ENCODE peak calls at places on chromosomes 11 and 22, in four cellular contexts. One of them, this sample, is unnamed.

GRCh38 chr11:96014234-96014633 is 90.3 kb upstream of the MTMR2 start:
- DNase-seq in Calu3: peak
- DNase-seq in HEK293T: no peak
- DNase-seq in activated T-helper 9 cell treated with anti-CD3 and anti-CD28 coated beads, Interleukin-2, amount 50 U/mL, for 16 hours: peak
- DNase-seq in this sample: no peak

GRCh38 chr22:26561756-26562417 is 28.0 kb downstream of the TPST2 start:
- DNase-seq in Calu3: no peak
- DNase-seq in HEK293T: no peak
- DNase-seq in activated T-helper 9 cell treated with anti-CD3 and anti-CD28 coated beads, Interleukin-2, amount 50 U/mL, for 16 hours: no peak
- DNase-seq in this sample: no peak

GRCh38 chr11:117221775-117222517 is 9.9 kb downstream of the PCSK7 start:
- DNase-seq in Calu3: no peak
- DNase-seq in HEK293T: no peak
- DNase-seq in activated T-helper 9 cell treated with anti-CD3 and anti-CD28 coated beads, Interleukin-2, amount 50 U/mL, for 16 hours: no peak
- DNase-seq in this sample: no peak

GRCh38 chr22:38135133-38135706 is 24.7 kb upstream of the BAIAP2L2 start:
- DNase-seq in Calu3: peak
- DNase-seq in HEK293T: no peak
- DNase-seq in activated T-helper 9 cell treated with anti-CD3 and anti-CD28 coated beads, Interleukin-2, amount 50 U/mL, for 16 hours: no peak
- DNase-seq in this sample: no peak

GRCh38 chr11:67416416-67417335 is 1.2 kb downstream of the CARNS1 start:
- DNase-seq in Calu3: no peak
- DNase-seq in HEK293T: no peak
- DNase-seq in activated T-helper 9 cell treated with anti-CD3 and anti-CD28 coated beads, Interleukin-2, amount 50 U/mL, for 16 hours: no peak
- DNase-seq in this sample: no peak

GRCh38 chr11:119417726-119418540 is 5.0 kb downstream of the THY1 start:
- DNase-seq in Calu3: no peak
- DNase-seq in HEK293T: no peak
- DNase-seq in activated T-helper 9 cell treated with anti-CD3 and anti-CD28 coated beads, Interleukin-2, amount 50 U/mL, for 16 hours: no peak
- DNase-seq in this sample: no peak

GRCh38 chr11:120746395-120746794 is 234.8 kb downstream of the GRIK4 start:
- DNase-seq in Calu3: no peak
- DNase-seq in HEK293T: no peak
- DNase-seq in activated T-helper 9 cell treated with anti-CD3 and anti-CD28 coated beads, Interleukin-2, amount 50 U/mL, for 16 hours: no peak
- DNase-seq in this sample: no peak

GRCh38 chr11:8794677-8795103 is 112.1 kb downstream of the RPL27A start:
- DNase-seq in Calu3: peak
- DNase-seq in HEK293T: peak
- DNase-seq in activated T-helper 9 cell treated with anti-CD3 and anti-CD28 coated beads, Interleukin-2, amount 50 U/mL, for 16 hours: no peak
- DNase-seq in this sample: no peak

GRCh38 chr11:29317669-29318068 is 699.2 kb downstream of the KCNA4 start:
- DNase-seq in Calu3: no peak
- DNase-seq in HEK293T: no peak
- DNase-seq in activated T-helper 9 cell treated with anti-CD3 and anti-CD28 coated beads, Interleukin-2, amount 50 U/mL, for 16 hours: no peak
- DNase-seq in this sample: no peak

GRCh38 chr11:126410649-126411048 is 55.2 kb downstream of the ST3GAL4 start:
- DNase-seq in Calu3: no peak
- DNase-seq in HEK293T: no peak
- DNase-seq in activated T-helper 9 cell treated with anti-CD3 and anti-CD28 coated beads, Interleukin-2, amount 50 U/mL, for 16 hours: no peak
- DNase-seq in this sample: no peak

GRCh38 chr22:46801826-46802607 is 39.6 kb downstream of the TBC1D22A start:
- DNase-seq in Calu3: no peak
- DNase-seq in HEK293T: no peak
- DNase-seq in activated T-helper 9 cell treated with anti-CD3 and anti-CD28 coated beads, Interleukin-2, amount 50 U/mL, for 16 hours: no peak
- DNase-seq in this sample: no peak

GRCh38 chr22:39478461-39478860 is 21.6 kb downstream of the MGAT3 start:
- DNase-seq in Calu3: peak
- DNase-seq in HEK293T: no peak
- DNase-seq in activated T-helper 9 cell treated with anti-CD3 and anti-CD28 coated beads, Interleukin-2, amount 50 U/mL, for 16 hours: no peak
- DNase-seq in this sample: no peak

GRCh38 chr11:2428322-2428795 is 16.0 kb downstream of the TRPM5 start:
- DNase-seq in Calu3: peak
- DNase-seq in HEK293T: peak
- DNase-seq in activated T-helper 9 cell treated with anti-CD3 and anti-CD28 coated beads, Interleukin-2, amount 50 U/mL, for 16 hours: peak
- DNase-seq in this sample: peak

GRCh38 chr11:35516361-35516760 is 9.1 kb downstream of the PAMR1 start:
- DNase-seq in Calu3: no peak
- DNase-seq in HEK293T: no peak
- DNase-seq in activated T-helper 9 cell treated with anti-CD3 and anti-CD28 coated beads, Interleukin-2, amount 50 U/mL, for 16 hours: no peak
- DNase-seq in this sample: no peak

GRCh38 chr22:42169055-42169469 is 38.5 kb upstream of the CYP2D6 start:
- DNase-seq in Calu3: peak
- DNase-seq in HEK293T: peak
- DNase-seq in activated T-helper 9 cell treated with anti-CD3 and anti-CD28 coated beads, Interleukin-2, amount 50 U/mL, for 16 hours: peak
- DNase-seq in this sample: peak

GRCh38 chr11:72627594-72628281 is 46.5 kb downstream of the PDE2A start:
- DNase-seq in Calu3: no peak
- DNase-seq in HEK293T: no peak
- DNase-seq in activated T-helper 9 cell treated with anti-CD3 and anti-CD28 coated beads, Interleukin-2, amount 50 U/mL, for 16 hours: no peak
- DNase-seq in this sample: no peak

GRCh38 chr11:26948881-26949280 is 45.0 kb upstream of the FIBIN start:
- DNase-seq in Calu3: no peak
- DNase-seq in HEK293T: no peak
- DNase-seq in activated T-helper 9 cell treated with anti-CD3 and anti-CD28 coated beads, Interleukin-2, amount 50 U/mL, for 16 hours: no peak
- DNase-seq in this sample: no peak

GRCh38 chr11:36699271-36699670 is 101.2 kb upstream of the RAG2 start:
- DNase-seq in Calu3: no peak
- DNase-seq in HEK293T: no peak
- DNase-seq in activated T-helper 9 cell treated with anti-CD3 and anti-CD28 coated beads, Interleukin-2, amount 50 U/mL, for 16 hours: no peak
- DNase-seq in this sample: no peak

GRCh38 chr11:62552931-62553838 is 6.6 kb upstream of the AHNAK start:
- DNase-seq in Calu3: peak
- DNase-seq in HEK293T: no peak
- DNase-seq in activated T-helper 9 cell treated with anti-CD3 and anti-CD28 coated beads, Interleukin-2, amount 50 U/mL, for 16 hours: no peak
- DNase-seq in this sample: peak

GRCh38 chr11:128627666-128628342 is 40.4 kb upstream of the ETS1 start:
- DNase-seq in Calu3: no peak
- DNase-seq in HEK293T: no peak
- DNase-seq in activated T-helper 9 cell treated with anti-CD3 and anti-CD28 coated beads, Interleukin-2, amount 50 U/mL, for 16 hours: no peak
- DNase-seq in this sample: no peak

GRCh38 chr11:111829185-111829968 is 42.0 kb downstream of the ALG9 start:
- DNase-seq in Calu3: no peak
- DNase-seq in HEK293T: no peak
- DNase-seq in activated T-helper 9 cell treated with anti-CD3 and anti-CD28 coated beads, Interleukin-2, amount 50 U/mL, for 16 hours: no peak
- DNase-seq in this sample: no peak

GRCh38 chr11:73875840-73876239 is 806 bp downstream of the COA4 start:
- DNase-seq in Calu3: peak
- DNase-seq in HEK293T: no peak
- DNase-seq in activated T-helper 9 cell treated with anti-CD3 and anti-CD28 coated beads, Interleukin-2, amount 50 U/mL, for 16 hours: no peak
- DNase-seq in this sample: no peak

GRCh38 chr22:46538816-46539163 is 1.4 kb upstream of the CELSR1 start:
- DNase-seq in Calu3: no peak
- DNase-seq in HEK293T: no peak
- DNase-seq in activated T-helper 9 cell treated with anti-CD3 and anti-CD28 coated beads, Interleukin-2, amount 50 U/mL, for 16 hours: no peak
- DNase-seq in this sample: no peak

GRCh38 chr11:66466225-66467033 is at the start of gene PELI3:
- DNase-seq in Calu3: peak
- DNase-seq in HEK293T: peak
- DNase-seq in activated T-helper 9 cell treated with anti-CD3 and anti-CD28 coated beads, Interleukin-2, amount 50 U/mL, for 16 hours: peak
- DNase-seq in this sample: peak

GRCh38 chr11:111793863-111794262 is 27.7 kb upstream of the PPP2R1B start:
- DNase-seq in Calu3: no peak
- DNase-seq in HEK293T: peak
- DNase-seq in activated T-helper 9 cell treated with anti-CD3 and anti-CD28 coated beads, Interleukin-2, amount 50 U/mL, for 16 hours: no peak
- DNase-seq in this sample: peak

GRCh38 chr22:46769706-46770105 is 7.3 kb downstream of the TBC1D22A start:
- DNase-seq in Calu3: no peak
- DNase-seq in HEK293T: no peak
- DNase-seq in activated T-helper 9 cell treated with anti-CD3 and anti-CD28 coated beads, Interleukin-2, amount 50 U/mL, for 16 hours: no peak
- DNase-seq in this sample: no peak

GRCh38 chr11:88480217-88480616 is 142.7 kb upstream of the CTSC start:
- DNase-seq in Calu3: no peak
- DNase-seq in HEK293T: no peak
- DNase-seq in activated T-helper 9 cell treated with anti-CD3 and anti-CD28 coated beads, Interleukin-2, amount 50 U/mL, for 16 hours: no peak
- DNase-seq in this sample: no peak

GRCh38 chr22:38199826-38200559 is 1.8 kb upstream of the MAFF start:
- DNase-seq in Calu3: no peak
- DNase-seq in HEK293T: no peak
- DNase-seq in activated T-helper 9 cell treated with anti-CD3 and anti-CD28 coated beads, Interleukin-2, amount 50 U/mL, for 16 hours: no peak
- DNase-seq in this sample: no peak

GRCh38 chr11:2198621-2199365 is 27.2 kb upstream of the TH start:
- DNase-seq in Calu3: no peak
- DNase-seq in HEK293T: no peak
- DNase-seq in activated T-helper 9 cell treated with anti-CD3 and anti-CD28 coated beads, Interleukin-2, amount 50 U/mL, for 16 hours: no peak
- DNase-seq in this sample: no peak

GRCh38 chr11:129618046-129618569 is 197.5 kb upstream of the TMEM45B start:
- DNase-seq in Calu3: no peak
- DNase-seq in HEK293T: no peak
- DNase-seq in activated T-helper 9 cell treated with anti-CD3 and anti-CD28 coated beads, Interleukin-2, amount 50 U/mL, for 16 hours: no peak
- DNase-seq in this sample: no peak

GRCh38 chr11:9461760-9462134 is 935 bp downstream of the ZNF143 start:
- DNase-seq in Calu3: no peak
- DNase-seq in HEK293T: no peak
- DNase-seq in activated T-helper 9 cell treated with anti-CD3 and anti-CD28 coated beads, Interleukin-2, amount 50 U/mL, for 16 hours: no peak
- DNase-seq in this sample: peak

GRCh38 chr11:108669261-108669660 is 4.4 kb downstream of the DDX10 start:
- DNase-seq in Calu3: no peak
- DNase-seq in HEK293T: no peak
- DNase-seq in activated T-helper 9 cell treated with anti-CD3 and anti-CD28 coated beads, Interleukin-2, amount 50 U/mL, for 16 hours: no peak
- DNase-seq in this sample: no peak

GRCh38 chr11:32893091-32893946 is 708 bp downstream of the QSER1 start:
- DNase-seq in Calu3: peak
- DNase-seq in HEK293T: peak
- DNase-seq in activated T-helper 9 cell treated with anti-CD3 and anti-CD28 coated beads, Interleukin-2, amount 50 U/mL, for 16 hours: peak
- DNase-seq in this sample: peak

GRCh38 chr11:1767399-1768140 is 3.8 kb upstream of the CTSD start:
- DNase-seq in Calu3: no peak
- DNase-seq in HEK293T: no peak
- DNase-seq in activated T-helper 9 cell treated with anti-CD3 and anti-CD28 coated beads, Interleukin-2, amount 50 U/mL, for 16 hours: no peak
- DNase-seq in this sample: no peak

GRCh38 chr11:125315088-125315740 is 150.7 kb downstream of the PKNOX2 start:
- DNase-seq in Calu3: no peak
- DNase-seq in HEK293T: no peak
- DNase-seq in activated T-helper 9 cell treated with anti-CD3 and anti-CD28 coated beads, Interleukin-2, amount 50 U/mL, for 16 hours: no peak
- DNase-seq in this sample: no peak

GRCh38 chr11:63609536-63609935 is 4.7 kb downstream of the PLAAT3 start:
- DNase-seq in Calu3: peak
- DNase-seq in HEK293T: no peak
- DNase-seq in activated T-helper 9 cell treated with anti-CD3 and anti-CD28 coated beads, Interleukin-2, amount 50 U/mL, for 16 hours: no peak
- DNase-seq in this sample: no peak

GRCh38 chr22:48268293-48268692 is 1505.8 kb downstream of the TBC1D22A start:
- DNase-seq in Calu3: no peak
- DNase-seq in HEK293T: no peak
- DNase-seq in activated T-helper 9 cell treated with anti-CD3 and anti-CD28 coated beads, Interleukin-2, amount 50 U/mL, for 16 hours: no peak
- DNase-seq in this sample: no peak

GRCh38 chr11:30879322-30880020 is 293.3 kb upstream of the MPPED2 start:
- DNase-seq in Calu3: no peak
- DNase-seq in HEK293T: no peak
- DNase-seq in activated T-helper 9 cell treated with anti-CD3 and anti-CD28 coated beads, Interleukin-2, amount 50 U/mL, for 16 hours: no peak
- DNase-seq in this sample: no peak

GRCh38 chr11:115112779-115113178 is 391.4 kb downstream of the CADM1 start:
- DNase-seq in Calu3: no peak
- DNase-seq in HEK293T: no peak
- DNase-seq in activated T-helper 9 cell treated with anti-CD3 and anti-CD28 coated beads, Interleukin-2, amount 50 U/mL, for 16 hours: no peak
- DNase-seq in this sample: no peak